ENCODE peak calls at places on chromosomes 2 and 18, in ten cellular contexts. One of them, this sample, is unnamed.

GRCh38 chr2:221001377-221001776 is 570.7 kb downstream of the EPHA4 start:
- DNase-seq in HCEC 1CT: no peak
- DNase-seq in GM12865: no peak
- DNase-seq in Kasumi-1: no peak
- DNase-seq in right atrium auricular region: no peak
- DNase-seq in body of pancreas: no peak
- DNase-seq in stimulated activated CD8-positive, alpha-beta memory T cell treated with anti-CD3 and anti-CD28 coated beads, Interleukin-7, amount 100 ng/mL, for 1 hour: no peak
- DNase-seq in MG63: no peak
- DNase-seq in NCI-H2081: no peak
- DNase-seq in aorta: no peak
- DNase-seq in this sample: no peak

GRCh38 chr18:1075310-1075709 is 170.6 kb downstream of the ADCYAP1 start:
- DNase-seq in HCEC 1CT: no peak
- DNase-seq in GM12865: no peak
- DNase-seq in Kasumi-1: no peak
- DNase-seq in right atrium auricular region: no peak
- DNase-seq in body of pancreas: no peak
- DNase-seq in stimulated activated CD8-positive, alpha-beta memory T cell treated with anti-CD3 and anti-CD28 coated beads, Interleukin-7, amount 100 ng/mL, for 1 hour: no peak
- DNase-seq in MG63: no peak
- DNase-seq in NCI-H2081: peak
- DNase-seq in aorta: no peak
- DNase-seq in this sample: no peak

GRCh38 chr2:72579595-72580180 is 246.1 kb downstream of the EXOC6B start:
- DNase-seq in HCEC 1CT: peak
- DNase-seq in GM12865: peak
- DNase-seq in Kasumi-1: peak
- DNase-seq in right atrium auricular region: no peak
- DNase-seq in body of pancreas: no peak
- DNase-seq in stimulated activated CD8-positive, alpha-beta memory T cell treated with anti-CD3 and anti-CD28 coated beads, Interleukin-7, amount 100 ng/mL, for 1 hour: no peak
- DNase-seq in MG63: no peak
- DNase-seq in NCI-H2081: peak
- DNase-seq in aorta: no peak
- DNase-seq in this sample: peak

GRCh38 chr18:10010611-10011015 is 96.8 kb downstream of the VAPA start:
- DNase-seq in HCEC 1CT: peak
- DNase-seq in GM12865: no peak
- DNase-seq in Kasumi-1: no peak
- DNase-seq in right atrium auricular region: peak
- DNase-seq in body of pancreas: peak
- DNase-seq in stimulated activated CD8-positive, alpha-beta memory T cell treated with anti-CD3 and anti-CD28 coated beads, Interleukin-7, amount 100 ng/mL, for 1 hour: no peak
- DNase-seq in MG63: peak
- DNase-seq in NCI-H2081: no peak
- DNase-seq in aorta: peak
- DNase-seq in this sample: peak

GRCh38 chr18:13500227-13500865 is 226.0 kb downstream of the FAM210A start:
- DNase-seq in HCEC 1CT: no peak
- DNase-seq in GM12865: no peak
- DNase-seq in Kasumi-1: peak
- DNase-seq in right atrium auricular region: peak
- DNase-seq in body of pancreas: no peak
- DNase-seq in stimulated activated CD8-positive, alpha-beta memory T cell treated with anti-CD3 and anti-CD28 coated beads, Interleukin-7, amount 100 ng/mL, for 1 hour: no peak
- DNase-seq in MG63: peak
- DNase-seq in NCI-H2081: peak
- DNase-seq in aorta: no peak
- DNase-seq in this sample: peak

GRCh38 chr2:74767618-74768017 is 66.3 kb upstream of the HK2 start:
- DNase-seq in HCEC 1CT: no peak
- DNase-seq in GM12865: no peak
- DNase-seq in Kasumi-1: no peak
- DNase-seq in right atrium auricular region: no peak
- DNase-seq in body of pancreas: no peak
- DNase-seq in stimulated activated CD8-positive, alpha-beta memory T cell treated with anti-CD3 and anti-CD28 coated beads, Interleukin-7, amount 100 ng/mL, for 1 hour: no peak
- DNase-seq in MG63: no peak
- DNase-seq in NCI-H2081: no peak
- DNase-seq in aorta: no peak
- DNase-seq in this sample: no peak

GRCh38 chr2:20620271-20620681 is 30.6 kb downstream of the HS1BP3 start:
- DNase-seq in HCEC 1CT: no peak
- DNase-seq in GM12865: no peak
- DNase-seq in Kasumi-1: no peak
- DNase-seq in right atrium auricular region: no peak
- DNase-seq in body of pancreas: peak
- DNase-seq in stimulated activated CD8-positive, alpha-beta memory T cell treated with anti-CD3 and anti-CD28 coated beads, Interleukin-7, amount 100 ng/mL, for 1 hour: no peak
- DNase-seq in MG63: no peak
- DNase-seq in NCI-H2081: no peak
- DNase-seq in aorta: peak
- DNase-seq in this sample: no peak

GRCh38 chr2:104734937-104735586 is 118.9 kb upstream of the POU3F3 start:
- DNase-seq in HCEC 1CT: no peak
- DNase-seq in GM12865: peak
- DNase-seq in Kasumi-1: peak
- DNase-seq in right atrium auricular region: no peak
- DNase-seq in body of pancreas: no peak
- DNase-seq in stimulated activated CD8-positive, alpha-beta memory T cell treated with anti-CD3 and anti-CD28 coated beads, Interleukin-7, amount 100 ng/mL, for 1 hour: no peak
- DNase-seq in MG63: no peak
- DNase-seq in NCI-H2081: no peak
- DNase-seq in aorta: no peak
- DNase-seq in this sample: peak

GRCh38 chr2:202610367-202610766 is 24.4 kb upstream of the FAM117B start:
- DNase-seq in HCEC 1CT: no peak
- DNase-seq in GM12865: no peak
- DNase-seq in Kasumi-1: no peak
- DNase-seq in right atrium auricular region: no peak
- DNase-seq in body of pancreas: no peak
- DNase-seq in stimulated activated CD8-positive, alpha-beta memory T cell treated with anti-CD3 and anti-CD28 coated beads, Interleukin-7, amount 100 ng/mL, for 1 hour: no peak
- DNase-seq in MG63: no peak
- DNase-seq in NCI-H2081: no peak
- DNase-seq in aorta: no peak
- DNase-seq in this sample: no peak

GRCh38 chr2:9428965-9429577 is 5.6 kb downstream of the CPSF3 start:
- DNase-seq in HCEC 1CT: peak
- DNase-seq in GM12865: no peak
- DNase-seq in Kasumi-1: no peak
- DNase-seq in right atrium auricular region: no peak
- DNase-seq in body of pancreas: no peak
- DNase-seq in stimulated activated CD8-positive, alpha-beta memory T cell treated with anti-CD3 and anti-CD28 coated beads, Interleukin-7, amount 100 ng/mL, for 1 hour: no peak
- DNase-seq in MG63: no peak
- DNase-seq in NCI-H2081: no peak
- DNase-seq in aorta: no peak
- DNase-seq in this sample: no peak

GRCh38 chr18:68557183-68557582 is 157.7 kb downstream of the TMX3 start:
- DNase-seq in HCEC 1CT: no peak
- DNase-seq in GM12865: no peak
- DNase-seq in Kasumi-1: no peak
- DNase-seq in right atrium auricular region: no peak
- DNase-seq in body of pancreas: no peak
- DNase-seq in stimulated activated CD8-positive, alpha-beta memory T cell treated with anti-CD3 and anti-CD28 coated beads, Interleukin-7, amount 100 ng/mL, for 1 hour: no peak
- DNase-seq in MG63: no peak
- DNase-seq in NCI-H2081: no peak
- DNase-seq in aorta: no peak
- DNase-seq in this sample: no peak

GRCh38 chr18:44599409-44599808 is 81.3 kb upstream of the SETBP1 start:
- DNase-seq in HCEC 1CT: no peak
- DNase-seq in GM12865: no peak
- DNase-seq in Kasumi-1: no peak
- DNase-seq in right atrium auricular region: peak
- DNase-seq in body of pancreas: peak
- DNase-seq in stimulated activated CD8-positive, alpha-beta memory T cell treated with anti-CD3 and anti-CD28 coated beads, Interleukin-7, amount 100 ng/mL, for 1 hour: no peak
- DNase-seq in MG63: peak
- DNase-seq in NCI-H2081: no peak
- DNase-seq in aorta: peak
- DNase-seq in this sample: peak

GRCh38 chr2:15761056-15761455 is 169.4 kb downstream of the DDX1 start:
- DNase-seq in HCEC 1CT: no peak
- DNase-seq in GM12865: no peak
- DNase-seq in Kasumi-1: no peak
- DNase-seq in right atrium auricular region: peak
- DNase-seq in body of pancreas: no peak
- DNase-seq in stimulated activated CD8-positive, alpha-beta memory T cell treated with anti-CD3 and anti-CD28 coated beads, Interleukin-7, amount 100 ng/mL, for 1 hour: no peak
- DNase-seq in MG63: no peak
- DNase-seq in NCI-H2081: no peak
- DNase-seq in aorta: no peak
- DNase-seq in this sample: no peak

GRCh38 chr2:817616-818015 is 133.0 kb upstream of the SNTG2 start:
- DNase-seq in HCEC 1CT: no peak
- DNase-seq in GM12865: no peak
- DNase-seq in Kasumi-1: no peak
- DNase-seq in right atrium auricular region: no peak
- DNase-seq in body of pancreas: no peak
- DNase-seq in stimulated activated CD8-positive, alpha-beta memory T cell treated with anti-CD3 and anti-CD28 coated beads, Interleukin-7, amount 100 ng/mL, for 1 hour: no peak
- DNase-seq in MG63: no peak
- DNase-seq in NCI-H2081: no peak
- DNase-seq in aorta: no peak
- DNase-seq in this sample: no peak

This sample was measured in Daoy.